ENCODE peak calls at places on chromosomes 6 and 20, in seven cellular contexts. H is T-helper 1 cell; Q is hypothalamus; X is Daoy; E is SJCRH30; S is HFFc6; A is activated CD8-positive, alpha-beta T cell treated with anti-CD3 and anti-CD28 coated beads for 36 hours. K is an unnamed sample.
A peak's percentile ranks its signal among the peaks of the same experiment; 100 is the strongest.

GRCh38 chr6:42271834-42272805 is 54.5 kb upstream of the MRPS10 start:
- DNase-seq in H (no peak), X (no peak), S (no peak), Q (no peak), E (no peak), A (no peak), K (no peak)

GRCh38 chr6:56416247-56416646 is 168.9 kb upstream of the COL21A1 start:
- DNase-seq in H (no peak), A (no peak), Q (no peak), E (no peak), S (peak; percentile 20), X (no peak), K (no peak)

GRCh38 chr20:6495907-6496306 is 271.6 kb upstream of the BMP2 start:
- DNase-seq in A (no peak), H (no peak), Q (no peak), X (no peak), S (no peak), E (no peak), K (no peak)

GRCh38 chr6:139595183-139595582 is 220.7 kb upstream of the CITED2 start:
- DNase-seq in E (no peak), H (no peak), Q (no peak), X (no peak), A (no peak), S (peak; percentile 45), K (no peak)

GRCh38 chr6:156310701-156311100 is 466.5 kb upstream of the ARID1B start:
- DNase-seq in E (no peak), S (no peak), H (no peak), Q (no peak), A (no peak), X (no peak), K (no peak)

GRCh38 chr20:57429579-57430202 is 38.5 kb downstream of the RBM38 start:
- DNase-seq in X (peak; percentile 40), A (no peak), Q (no peak), H (no peak), S (peak; percentile 55), E (no peak), K (no peak)

GRCh38 chr6:24990944-24991747 is 55.4 kb upstream of the RIPOR2 start:
- DNase-seq in Q (no peak), A (peak; percentile 33), S (no peak), H (no peak), X (no peak), E (no peak), K (no peak)

GRCh38 chr20:8246153-8246552 is 114.1 kb downstream of the PLCB1 start:
- DNase-seq in E (no peak), Q (no peak), S (no peak), A (no peak), H (no peak), X (no peak), K (no peak)

GRCh38 chr20:21125072-21125848 is 622 bp upstream of the KIZ start:
- DNase-seq in X (peak; percentile 41), H (no peak), Q (peak; percentile 28), A (no peak), E (peak; percentile 75), S (peak; percentile 50), K (peak; percentile 54)